ENCODE peak calls at places on chromosomes 4 and X, in four cellular contexts. E, G, R and X are unnamed samples.

GRCh38 chr4:31175242-31175910 is 455.2 kb downstream of the PCDH7 start:
- DNase-seq in G (no peak), R (no peak), E (no peak), X (no peak)

GRCh38 chr4:190014771-190015537 is 12.1 kb downstream of the FRG2 start:
- DNase-seq in R (no peak), E (no peak), G (no peak), X (peak; percentile 68)

GRCh38 chr4:138981930-138982390 is 33.6 kb upstream of the NOCT start:
- DNase-seq in G (no peak), E (no peak), R (no peak), X (peak; percentile 71)

GRCh38 chr4:103996637-103997036 is 276.9 kb upstream of the TACR3 start:
- DNase-seq in R (no peak), E (no peak), G (no peak), X (peak; percentile 69)

GRCh38 chr4:148444296-148445070 is 2.3 kb upstream of the NR3C2 start:
- DNase-seq in E (no peak), R (no peak), G (no peak), X (peak; percentile 34)

GRCh38 chr4:82560853-82561744 is 689 bp downstream of the TMEM150C start:
- DNase-seq in G (no peak), R (no peak), E (peak; percentile 22), X (peak; percentile 36)

GRCh38 chrX:120755066-120755846 is 120.4 kb downstream of the CT47B1 start:
- DNase-seq in G (no peak), E (peak; percentile 80), R (no peak), X (no peak)

GRCh38 chr4:183588169-183588675 is 70.8 kb downstream of the RWDD4 start:
- DNase-seq in G (no peak), E (no peak), R (no peak), X (peak; percentile 47)

GRCh38 chrX:153988493-153988892 is 15.9 kb downstream of the TMEM187 start:
- DNase-seq in G (no peak), E (no peak), R (no peak), X (no peak)

GRCh38 chrX:117376460-117376859 is 740.1 kb downstream of the KLHL13 start:
- DNase-seq in G (no peak), E (no peak), R (no peak), X (no peak)

GRCh38 chr4:158538176-158538575 is 16.5 kb downstream of the RXFP1 start:
- DNase-seq in E (no peak), R (no peak), G (no peak), X (peak; percentile 87)

GRCh38 chrX:153938226-153938786 is 3.5 kb upstream of the NAA10 start:
- DNase-seq in R (no peak), G (no peak), E (no peak), X (no peak)

GRCh38 chr4:86048426-86048825 is 311.4 kb downstream of the MAPK10 start:
- DNase-seq in E (no peak), G (no peak), R (no peak), X (peak; percentile 88)

GRCh38 chrX:43836435-43837184 is 45.6 kb downstream of the MAOB start:
- DNase-seq in R (no peak), G (no peak), E (peak; percentile 38), X (peak; percentile 35)

GRCh38 chr4:88690355-88690754 is 7.3 kb downstream of the NAP1L5 start:
- DNase-seq in E (no peak), G (no peak), R (no peak), X (peak; percentile 77)

GRCh38 chr4:43411226-43411625 is 518.7 kb downstream of the GRXCR1 start:
- DNase-seq in R (no peak), G (no peak), E (no peak), X (peak; percentile 0)

GRCh38 chrX:136694491-136695087 is 46.6 kb downstream of the CD40LG start:
- DNase-seq in R (no peak), E (peak; percentile 27), G (no peak), X (peak; percentile 62)

GRCh38 chr4:137674066-137674465 is 141.8 kb upstream of the PCDH18 start:
- DNase-seq in G (no peak), R (no peak), E (no peak), X (peak; percentile 80)

GRCh38 chr4:19924761-19925160 is 326.9 kb upstream of the SLIT2 start:
- DNase-seq in E (no peak), R (no peak), G (no peak), X (no peak)

GRCh38 chr4:8835521-8836365 is 35.9 kb downstream of the HMX1 start:
- DNase-seq in E (no peak), G (no peak), R (no peak), X (no peak)

GRCh38 chrX:132216806-132217202 is 2.4 kb downstream of the RAP2C start:
- DNase-seq in G (no peak), R (no peak), E (no peak), X (peak; percentile 61)

GRCh38 chrX:6307156-6307555 is 78.5 kb upstream of the NLGN4X start:
- DNase-seq in G (no peak), E (no peak), R (no peak), X (no peak)

GRCh38 chrX:150198776-150199175 is 164.3 kb upstream of the MAMLD1 start:
- DNase-seq in R (no peak), G (no peak), E (no peak), X (peak; percentile 56)

GRCh38 chr4:79050521-79050880 is 111.3 kb upstream of the PAQR3 start:
- DNase-seq in R (no peak), G (peak; percentile 71), E (peak; percentile 96), X (peak; percentile 25)